ENCODE peak calls at places on chromosomes 7 and 10, in six cellular contexts. P is GM12878, I is A549, D is HepG2, S is spleen, J is suprapubic skin. A is an unnamed sample.
A peak's percentile ranks its signal among the peaks of the same experiment; 100 is the strongest.

GRCh38 chr7:2314209-2314955 is at the start of gene SNX8:
- DNase-seq in P (no peak), I (peak; percentile 92), J (peak; percentile 92), D (peak; percentile 77), S (peak; percentile 98), A (peak; percentile 96)

GRCh38 chr7:16587785-16588184 is 57.8 kb downstream of the ANKMY2 start:
- DNase-seq in J (no peak), P (no peak), D (no peak), S (no peak), I (no peak), A (peak; percentile 47)

GRCh38 chr10:128147669-128148068 is 21.4 kb upstream of the MKI67 start:
- DNase-seq in I (no peak), J (no peak), D (no peak), P (no peak), S (no peak), A (no peak)

GRCh38 chr7:106283831-106284515 is 810 bp downstream of the NAMPT start:
- DNase-seq in P (no peak), S (no peak), D (peak; percentile 8), J (peak; percentile 82), I (peak; percentile 63), A (peak; percentile 51)

GRCh38 chr10:21199501-21199900 is 302.4 kb upstream of the NEBL start:
- DNase-seq in S (no peak), J (no peak), I (no peak), D (no peak), P (no peak), A (no peak)

GRCh38 chr7:44733708-44734481 is 14.8 kb upstream of the ZMIZ2 start:
- DNase-seq in S (peak; percentile 5), I (peak; percentile 61), P (no peak), D (no peak), J (no peak), A (no peak)

GRCh38 chr10:119441921-119442757 is 100.4 kb downstream of the RGS10 start:
- DNase-seq in I (no peak), J (no peak), S (no peak), D (no peak), P (no peak), A (no peak)

GRCh38 chr10:70749756-70750155 is 35.4 kb downstream of the TBATA start:
- DNase-seq in D (no peak), P (no peak), S (peak; percentile 50), J (no peak), I (no peak), A (no peak)

GRCh38 chr7:25098096-25099046 is 26.7 kb downstream of the CYCS start:
- DNase-seq in P (no peak), S (peak; percentile 80), I (peak; percentile 81), D (peak; percentile 58), J (no peak), A (peak; percentile 65)

GRCh38 chr10:69176823-69177222 is 3.2 kb upstream of the SUPV3L1 start:
- DNase-seq in P (no peak), D (no peak), S (no peak), I (no peak), J (no peak), A (no peak)

GRCh38 chr7:20839196-20839735 is 52.6 kb upstream of the SP8 start:
- DNase-seq in J (no peak), D (no peak), S (no peak), I (no peak), P (no peak), A (no peak)

GRCh38 chr10:5948999-5949759 is 28.2 kb downstream of the IL15RA start:
- DNase-seq in D (peak; percentile 46), I (peak; percentile 62), J (no peak), S (no peak), P (no peak), A (peak; percentile 66)

GRCh38 chr10:24618401-24618800 is 105.3 kb downstream of the ARHGAP21 start:
- DNase-seq in J (no peak), S (no peak), I (no peak), P (no peak), D (no peak), A (no peak)

GRCh38 chr10:61931620-61932332 is 30.3 kb downstream of the ARID5B start:
- DNase-seq in P (no peak), D (no peak), J (no peak), I (no peak), S (no peak), A (no peak)

GRCh38 chr7:80135306-80136104 is 874 bp downstream of the GNAI1 start:
- DNase-seq in D (no peak), S (no peak), P (no peak), J (peak; percentile 78), I (peak; percentile 25), A (no peak)

GRCh38 chr10:49627644-49628247 is 13.9 kb downstream of the CHAT start:
- DNase-seq in J (peak; percentile 74), D (no peak), I (no peak), S (peak; percentile 64), P (no peak), A (no peak)

GRCh38 chr10:29151011-29151410 is 137.9 kb upstream of the LYZL1 start:
- DNase-seq in D (no peak), P (no peak), S (no peak), J (no peak), I (no peak), A (no peak)

GRCh38 chr10:14532473-14533251 is 201.9 kb upstream of the FRMD4A start:
- DNase-seq in I (peak; percentile 81), S (no peak), P (no peak), J (no peak), D (peak; percentile 95), A (peak; percentile 87)

GRCh38 chr7:71976670-71977069 is 435.5 kb downstream of the CALN1 start:
- DNase-seq in P (no peak), S (no peak), I (no peak), D (no peak), J (no peak), A (no peak)

GRCh38 chr10:109988231-109988630 is 19.6 kb upstream of the ADD3 start:
- DNase-seq in I (no peak), P (no peak), J (no peak), S (no peak), D (no peak), A (no peak)

GRCh38 chr10:131126321-131127121 is 185.0 kb downstream of the TCERG1L start:
- DNase-seq in D (no peak), P (no peak), J (no peak), I (no peak), S (peak; percentile 65), A (peak; percentile 87)

GRCh38 chr10:79025113-79025832 is 43.5 kb upstream of the ZMIZ1 start:
- DNase-seq in P (no peak), D (no peak), J (peak; percentile 69), S (peak; percentile 79), I (no peak), A (peak; percentile 62)

GRCh38 chr7:47757946-47758371 is 176.0 kb upstream of the TNS3 start:
- DNase-seq in P (no peak), I (no peak), J (peak; percentile 95), D (no peak), S (no peak), A (peak; percentile 43)

GRCh38 chr10:17921378-17921777 is 30.3 kb upstream of the SLC39A12 start:
- DNase-seq in J (no peak), S (no peak), P (no peak), D (no peak), I (no peak), A (no peak)

GRCh38 chr10:74433595-74433956 is 282.6 kb downstream of the ADK start:
- DNase-seq in I (no peak), S (no peak), J (no peak), D (no peak), P (no peak), A (no peak)

GRCh38 chr10:85786401-85786899 is 580.1 kb downstream of the GRID1 start:
- DNase-seq in J (no peak), D (no peak), P (no peak), I (no peak), S (no peak), A (no peak)

DNA sequence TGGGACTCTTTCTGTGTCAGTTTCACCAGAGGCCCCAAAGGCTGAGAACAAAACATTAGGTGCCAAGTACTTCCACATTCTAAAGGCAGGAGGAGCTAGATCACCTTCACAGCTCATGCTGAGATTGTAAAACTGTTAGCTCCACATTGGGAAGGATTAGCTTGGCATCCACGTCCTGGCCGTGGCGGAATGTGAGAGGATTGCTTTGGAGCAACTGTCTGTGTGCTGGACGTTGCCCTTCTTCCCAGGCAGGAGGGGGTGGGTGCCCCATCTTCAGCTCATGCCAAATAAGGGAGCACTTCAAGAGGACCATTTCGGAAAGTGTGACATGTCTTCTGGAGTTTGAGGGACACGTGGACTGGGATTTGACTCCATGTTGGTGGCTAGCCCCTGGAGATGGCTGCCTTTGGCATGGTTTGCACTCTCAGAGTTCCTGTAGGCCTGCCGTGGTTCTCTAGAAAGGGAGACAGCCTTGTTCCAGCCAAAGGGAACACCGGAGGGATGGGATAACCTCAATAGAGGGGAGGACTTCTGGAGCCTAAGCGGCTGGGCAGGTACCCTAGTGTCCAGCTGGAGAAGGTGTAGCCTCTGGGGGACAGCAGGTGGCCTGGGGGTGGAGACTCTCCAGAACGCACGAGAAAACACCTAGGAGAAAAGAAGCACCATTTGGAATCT is 19.9 kb upstream of the FMC1 start:
- DNase-seq in D (peak; percentile 56), S (no peak), P (no peak), J (no peak), I (peak; percentile 48), A (no peak)
- TF ChIP-seq CTCF in D (peak; percentile 54), S (no peak), P (peak; percentile 43), J (peak; percentile 24), I (peak; percentile 18), A (no peak)

GRCh38 chr10:124738441-124738840 is 5.7 kb downstream of the FAM53B start:
- DNase-seq in I (no peak), S (no peak), D (no peak), P (no peak), J (no peak), A (no peak)

GRCh38 chr10:124737708-124738107 is 6.5 kb downstream of the FAM53B start:
- DNase-seq in D (no peak), J (no peak), I (no peak), P (no peak), S (no peak), A (no peak)

GRCh38 chr10:124737221-124737620 is 7.0 kb downstream of the FAM53B start:
- DNase-seq in S (no peak), I (no peak), J (no peak), D (no peak), P (no peak), A (no peak)

GRCh38 chr10:124735491-124736286 is 8.5 kb downstream of the FAM53B start:
- DNase-seq in D (no peak), I (no peak), S (peak; percentile 75), P (no peak), J (no peak), A (no peak)

GRCh38 chr10:124736491-124737136 is 7.6 kb downstream of the FAM53B start:
- DNase-seq in J (no peak), P (no peak), S (peak; percentile 86), I (peak; percentile 36), D (peak; percentile 32), A (peak; percentile 78)
- TF ChIP-seq POLR2A in J (no peak), P (no peak), S (no peak), I (no peak), D (no peak), A (no peak)

DNA sequence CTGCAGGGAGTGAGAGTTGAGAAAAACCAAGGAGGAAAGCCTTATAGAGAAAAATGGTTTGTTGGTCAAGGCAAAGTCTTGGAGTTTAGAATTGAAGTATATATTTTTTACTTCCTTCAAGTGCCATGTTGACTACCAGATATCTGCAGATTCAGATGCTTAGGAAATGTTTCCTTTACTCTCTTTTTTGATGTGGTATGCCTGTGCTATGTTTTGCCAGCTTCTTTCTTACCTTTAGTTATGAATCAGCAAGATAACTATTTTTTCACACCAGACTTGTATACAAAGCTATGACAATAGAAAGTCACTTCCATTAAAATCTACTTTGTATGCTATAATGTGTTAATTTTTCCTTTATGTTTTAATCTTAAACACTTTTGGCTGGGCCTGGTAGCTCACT is 3.6 kb downstream of the R3HCC1L start:
- DNase-seq in S (no peak), J (no peak), P (no peak), D (no peak), I (no peak), A (no peak)
- H3K27ac ChIP-seq in S (no peak overlapping the region), J (no peak overlapping the region), P (no peak overlapping the region), D (no peak overlapping the region), I (no peak overlapping the region), A (no peak overlapping the region)

GRCh38 chr7:101315336-101315735 is 6.3 kb downstream of the IFT22 start:
- DNase-seq in I (peak; percentile 78), P (no peak), D (peak; percentile 55), S (no peak), J (no peak), A (peak; percentile 37)
- TF ChIP-seq CTCF in I (peak; percentile 80), P (peak; percentile 41), D (peak; percentile 58), S (peak; percentile 55), J (peak; percentile 57), A (peak; percentile 49)

A was measured in body of pancreas.